ENCODE peak calls at places on chromosome 3, in eight cellular contexts. One of them, this sample, is unnamed.

GRCh38 chr3:13716540-13717221 is 163.2 kb downstream of the WNT7A start:
- DNase-seq in ovary: no peak
- DNase-seq in kidney: peak
- DNase-seq in body of pancreas: no peak
- DNase-seq in HCT116: no peak
- DNase-seq in neural progenitor cell: no peak
- DNase-seq in right atrium auricular region: peak
- DNase-seq in RWPE1: no peak
- DNase-seq in this sample: no peak

GRCh38 chr3:111691293-111691909 is 96.3 kb upstream of the ZBED2 start:
- DNase-seq in ovary: no peak
- DNase-seq in kidney: no peak
- DNase-seq in body of pancreas: no peak
- DNase-seq in HCT116: no peak
- DNase-seq in neural progenitor cell: peak
- DNase-seq in right atrium auricular region: no peak
- DNase-seq in RWPE1: no peak
- DNase-seq in this sample: no peak

GRCh38 chr3:179321585-179322322 is 1.1 kb upstream of the ZNF639 start:
- DNase-seq in ovary: peak
- DNase-seq in kidney: no peak
- DNase-seq in body of pancreas: peak
- DNase-seq in HCT116: no peak
- DNase-seq in neural progenitor cell: peak
- DNase-seq in right atrium auricular region: no peak
- DNase-seq in RWPE1: peak
- DNase-seq in this sample: peak

GRCh38 chr3:11186771-11187170 is 32.5 kb downstream of the HRH1 start:
- DNase-seq in ovary: no peak
- DNase-seq in kidney: no peak
- DNase-seq in body of pancreas: no peak
- DNase-seq in HCT116: no peak
- DNase-seq in neural progenitor cell: no peak
- DNase-seq in right atrium auricular region: no peak
- DNase-seq in RWPE1: no peak
- DNase-seq in this sample: no peak

GRCh38 chr3:16302082-16302631 is 37.1 kb downstream of the OXNAD1 start:
- DNase-seq in ovary: no peak
- DNase-seq in kidney: no peak
- DNase-seq in body of pancreas: no peak
- DNase-seq in HCT116: no peak
- DNase-seq in neural progenitor cell: peak
- DNase-seq in right atrium auricular region: no peak
- DNase-seq in RWPE1: no peak
- DNase-seq in this sample: no peak

GRCh38 chr3:10512687-10513086 is 7.3 kb upstream of the ATP2B2 start:
- DNase-seq in ovary: no peak
- DNase-seq in kidney: no peak
- DNase-seq in body of pancreas: no peak
- DNase-seq in HCT116: no peak
- DNase-seq in neural progenitor cell: no peak
- DNase-seq in right atrium auricular region: no peak
- DNase-seq in RWPE1: no peak
- DNase-seq in this sample: no peak

GRCh38 chr3:81097894-81098293 is 663.6 kb downstream of the GBE1 start:
- DNase-seq in ovary: no peak
- DNase-seq in kidney: no peak
- DNase-seq in body of pancreas: no peak
- DNase-seq in HCT116: no peak
- DNase-seq in neural progenitor cell: no peak
- DNase-seq in right atrium auricular region: no peak
- DNase-seq in RWPE1: no peak
- DNase-seq in this sample: no peak

GRCh38 chr3:98581474-98581873 is 11.9 kb downstream of the CPOX start:
- DNase-seq in ovary: no peak
- DNase-seq in kidney: no peak
- DNase-seq in body of pancreas: no peak
- DNase-seq in HCT116: no peak
- DNase-seq in neural progenitor cell: no peak
- DNase-seq in right atrium auricular region: no peak
- DNase-seq in RWPE1: no peak
- DNase-seq in this sample: no peak

GRCh38 chr3:8964436-8965370 is 1.4 kb upstream of the RAD18 start:
- DNase-seq in ovary: no peak
- DNase-seq in kidney: no peak
- DNase-seq in body of pancreas: no peak
- DNase-seq in HCT116: peak
- DNase-seq in neural progenitor cell: no peak
- DNase-seq in right atrium auricular region: no peak
- DNase-seq in RWPE1: peak
- DNase-seq in this sample: no peak

DNA sequence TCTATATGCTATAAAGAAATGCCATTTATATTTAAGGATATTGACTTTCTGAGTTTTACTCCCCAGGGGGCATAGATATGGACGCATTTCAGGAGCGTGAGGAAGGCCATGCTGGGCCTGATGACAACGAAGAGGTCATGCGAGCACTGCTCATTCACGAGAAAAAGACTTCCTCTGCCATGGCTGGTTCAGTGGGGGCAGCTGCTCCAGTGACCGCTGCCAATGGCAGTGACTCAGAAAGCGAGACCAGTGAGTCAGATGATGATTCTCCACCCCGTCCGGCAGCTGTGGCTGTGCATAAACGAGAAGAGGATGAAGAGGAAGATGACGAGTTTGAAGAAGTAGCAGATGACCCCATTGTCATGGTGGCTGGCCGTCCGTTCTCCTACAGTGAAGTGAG is 38.4 kb downstream of the GTF2E1 start:
- DNase-seq in ovary: no peak
- DNase-seq in kidney: no peak
- DNase-seq in body of pancreas: peak
- DNase-seq in HCT116: peak
- DNase-seq in neural progenitor cell: no peak
- DNase-seq in right atrium auricular region: no peak
- DNase-seq in RWPE1: peak
- DNase-seq in this sample: peak
- H3K27ac ChIP-seq in ovary: no peak
- H3K27ac ChIP-seq in kidney: no peak
- H3K27ac ChIP-seq in body of pancreas: no peak
- H3K27ac ChIP-seq in HCT116: no peak
- H3K27ac ChIP-seq in neural progenitor cell: no peak
- H3K27ac ChIP-seq in right atrium auricular region: no peak
- H3K27ac ChIP-seq in RWPE1: peak
- H3K27ac ChIP-seq in this sample: no peak

GRCh38 chr3:196023947-196024346 is 57.9 kb downstream of the TFRC start:
- DNase-seq in ovary: no peak
- DNase-seq in kidney: no peak
- DNase-seq in body of pancreas: no peak
- DNase-seq in HCT116: no peak
- DNase-seq in neural progenitor cell: no peak
- DNase-seq in right atrium auricular region: no peak
- DNase-seq in RWPE1: no peak
- DNase-seq in this sample: no peak

GRCh38 chr3:196024968-196025367 is 56.9 kb downstream of the TFRC start:
- DNase-seq in ovary: no peak
- DNase-seq in kidney: no peak
- DNase-seq in body of pancreas: no peak
- DNase-seq in HCT116: no peak
- DNase-seq in neural progenitor cell: no peak
- DNase-seq in right atrium auricular region: no peak
- DNase-seq in RWPE1: no peak
- DNase-seq in this sample: no peak
- H3K27ac ChIP-seq in ovary: no peak
- H3K27ac ChIP-seq in kidney: no peak
- H3K27ac ChIP-seq in body of pancreas: no peak
- H3K27ac ChIP-seq in HCT116: no peak
- H3K27ac ChIP-seq in neural progenitor cell: no peak
- H3K27ac ChIP-seq in right atrium auricular region: no peak
- H3K27ac ChIP-seq in RWPE1: no peak
- H3K27ac ChIP-seq in this sample: no peak

GRCh38 chr3:43097681-43098080 is 8.2 kb downstream of the POMGNT2 start:
- DNase-seq in ovary: no peak
- DNase-seq in kidney: no peak
- DNase-seq in body of pancreas: no peak
- DNase-seq in HCT116: no peak
- DNase-seq in neural progenitor cell: no peak
- DNase-seq in right atrium auricular region: no peak
- DNase-seq in RWPE1: no peak
- DNase-seq in this sample: no peak
- H3K27ac ChIP-seq in ovary: no peak
- H3K27ac ChIP-seq in kidney: no peak
- H3K27ac ChIP-seq in body of pancreas: no peak
- H3K27ac ChIP-seq in HCT116: no peak
- H3K27ac ChIP-seq in neural progenitor cell: no peak
- H3K27ac ChIP-seq in right atrium auricular region: no peak
- H3K27ac ChIP-seq in RWPE1: no peak
- H3K27ac ChIP-seq in this sample: no peak

DNA sequence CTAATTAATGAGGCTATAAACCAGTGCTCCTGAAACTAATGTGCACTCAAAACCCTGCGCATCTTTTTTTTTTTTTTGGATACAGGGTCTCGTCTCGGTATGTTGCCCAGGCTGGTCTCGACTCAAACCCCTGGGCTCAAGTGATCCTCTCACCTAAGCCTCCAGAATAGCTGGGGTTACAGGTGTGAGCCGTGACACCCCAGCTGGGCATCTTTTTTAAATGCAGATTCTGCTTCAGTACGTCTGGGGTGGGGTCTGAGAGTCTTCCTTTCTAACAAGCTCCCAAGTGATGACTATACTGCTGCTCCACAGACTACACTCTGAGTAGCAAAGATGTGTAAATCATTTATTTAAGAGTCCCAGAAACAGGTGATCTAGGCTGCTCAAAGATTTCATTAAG is 73.0 kb downstream of the BFSP2 start:
- DNase-seq in ovary: no peak
- DNase-seq in kidney: no peak
- DNase-seq in body of pancreas: no peak
- DNase-seq in HCT116: no peak
- DNase-seq in neural progenitor cell: peak
- DNase-seq in right atrium auricular region: no peak
- DNase-seq in RWPE1: no peak
- DNase-seq in this sample: no peak
- H3K27ac ChIP-seq in ovary: no peak
- H3K27ac ChIP-seq in kidney: no peak
- H3K27ac ChIP-seq in body of pancreas: no peak
- H3K27ac ChIP-seq in HCT116: no peak
- H3K27ac ChIP-seq in neural progenitor cell: peak
- H3K27ac ChIP-seq in right atrium auricular region: no peak
- H3K27ac ChIP-seq in RWPE1: no peak
- H3K27ac ChIP-seq in this sample: peak

GRCh38 chr3:191761906-191762305 is 300.9 kb downstream of the PYDC2 start:
- DNase-seq in ovary: no peak
- DNase-seq in kidney: no peak
- DNase-seq in body of pancreas: no peak
- DNase-seq in HCT116: no peak
- DNase-seq in neural progenitor cell: peak
- DNase-seq in right atrium auricular region: no peak
- DNase-seq in RWPE1: no peak
- DNase-seq in this sample: no peak
- H3K27ac ChIP-seq in ovary: no peak
- H3K27ac ChIP-seq in kidney: no peak
- H3K27ac ChIP-seq in body of pancreas: no peak
- H3K27ac ChIP-seq in HCT116: no peak
- H3K27ac ChIP-seq in neural progenitor cell: no peak
- H3K27ac ChIP-seq in right atrium auricular region: no peak
- H3K27ac ChIP-seq in RWPE1: no peak
- H3K27ac ChIP-seq in this sample: no peak

DNA sequence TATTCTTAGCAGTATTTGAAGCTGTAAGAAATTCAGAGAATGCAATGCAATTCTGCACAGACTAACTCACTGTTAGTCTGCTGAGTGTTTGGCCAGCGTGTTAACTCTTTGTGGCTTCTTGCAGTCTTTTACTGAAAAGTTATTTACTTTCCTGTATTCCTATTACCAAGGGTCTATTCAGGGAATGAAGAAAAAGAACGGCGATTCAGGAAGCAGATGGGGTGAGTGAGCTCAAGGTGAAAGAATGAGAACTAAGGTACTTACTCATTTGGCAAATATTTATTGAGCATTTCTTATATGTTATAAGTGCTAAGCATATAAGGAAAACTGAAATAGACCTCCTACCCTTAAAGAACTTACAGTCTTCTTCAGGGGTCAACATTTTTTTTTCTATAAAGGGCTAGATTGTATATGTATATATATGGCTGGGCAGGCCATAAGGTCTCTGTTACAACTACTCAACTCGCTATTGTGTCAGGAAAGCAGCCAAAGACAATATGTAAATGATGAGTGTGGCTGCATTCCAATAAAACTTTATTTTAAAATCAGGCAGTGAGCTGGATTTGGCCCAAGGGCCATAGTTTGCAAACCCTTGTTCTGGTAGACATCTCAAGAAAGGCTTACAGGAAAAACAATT is 271.9 kb upstream of the GADL1 start:
- DNase-seq in ovary: no peak
- DNase-seq in kidney: no peak
- DNase-seq in body of pancreas: no peak
- DNase-seq in HCT116: no peak
- DNase-seq in neural progenitor cell: peak
- DNase-seq in right atrium auricular region: no peak
- DNase-seq in RWPE1: peak
- DNase-seq in this sample: peak
- H3K27ac ChIP-seq in ovary: no peak
- H3K27ac ChIP-seq in kidney: no peak
- H3K27ac ChIP-seq in body of pancreas: no peak
- H3K27ac ChIP-seq in HCT116: no peak
- H3K27ac ChIP-seq in neural progenitor cell: no peak
- H3K27ac ChIP-seq in right atrium auricular region: no peak
- H3K27ac ChIP-seq in RWPE1: no peak
- H3K27ac ChIP-seq in this sample: no peak

DNA sequence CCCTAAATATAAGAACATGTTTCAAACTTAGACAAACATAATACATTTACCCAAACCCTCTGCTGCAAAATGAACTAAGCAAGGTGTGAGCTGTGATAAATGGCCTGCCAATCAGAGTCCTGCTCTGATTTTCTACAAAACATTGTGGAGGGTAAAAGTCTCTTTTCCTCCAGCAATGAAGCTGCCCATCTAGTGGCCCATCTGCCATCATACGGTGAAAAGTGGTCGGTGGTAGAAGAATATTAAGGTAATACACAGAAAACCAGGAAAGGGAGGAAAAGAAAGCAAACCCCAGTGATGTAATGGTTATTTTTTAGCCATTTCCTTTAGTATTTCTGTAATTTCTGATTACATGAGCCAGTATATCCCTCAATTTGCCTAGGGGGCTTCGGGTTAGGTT is 838.1 kb downstream of the TBL1XR1 start:
- DNase-seq in ovary: no peak
- DNase-seq in kidney: no peak
- DNase-seq in body of pancreas: no peak
- DNase-seq in HCT116: no peak
- DNase-seq in neural progenitor cell: no peak
- DNase-seq in right atrium auricular region: no peak
- DNase-seq in RWPE1: peak
- DNase-seq in this sample: no peak
- H3K27ac ChIP-seq in ovary: no peak
- H3K27ac ChIP-seq in kidney: no peak
- H3K27ac ChIP-seq in body of pancreas: no peak
- H3K27ac ChIP-seq in HCT116: no peak
- H3K27ac ChIP-seq in neural progenitor cell: no peak
- H3K27ac ChIP-seq in right atrium auricular region: no peak
- H3K27ac ChIP-seq in RWPE1: no peak
- H3K27ac ChIP-seq in this sample: no peak

DNA sequence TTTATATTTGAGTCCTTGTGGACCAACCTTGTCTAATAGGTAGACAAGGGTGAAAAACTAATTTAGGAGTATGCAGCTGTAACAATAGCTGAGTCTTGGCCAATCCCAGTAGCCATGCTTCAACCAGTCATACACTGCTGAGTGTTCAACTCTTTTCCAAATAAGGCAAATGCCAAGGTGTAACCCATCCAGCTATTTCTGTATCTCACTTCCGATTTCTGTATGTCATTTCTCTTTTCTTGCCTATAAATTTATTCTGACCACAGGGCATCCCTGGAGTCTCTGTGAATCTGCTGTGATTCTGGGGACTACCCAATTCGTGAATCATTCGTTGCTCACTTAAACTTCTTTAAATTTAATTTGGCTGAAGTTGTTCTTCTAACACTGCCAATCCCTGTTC is 93.2 kb downstream of the MAGI1 start:
- DNase-seq in ovary: no peak
- DNase-seq in kidney: no peak
- DNase-seq in body of pancreas: no peak
- DNase-seq in HCT116: no peak
- DNase-seq in neural progenitor cell: no peak
- DNase-seq in right atrium auricular region: no peak
- DNase-seq in RWPE1: no peak
- DNase-seq in this sample: no peak
- H3K27ac ChIP-seq in ovary: no peak
- H3K27ac ChIP-seq in kidney: no peak
- H3K27ac ChIP-seq in body of pancreas: no peak
- H3K27ac ChIP-seq in HCT116: no peak
- H3K27ac ChIP-seq in neural progenitor cell: no peak
- H3K27ac ChIP-seq in right atrium auricular region: peak
- H3K27ac ChIP-seq in RWPE1: no peak
- H3K27ac ChIP-seq in this sample: no peak

This sample was measured in Panc1.